ENCODE peak calls at places on chromosomes 6 and 20, in seven cellular contexts. One of them, this sample, is unnamed.

GRCh38 chr6:118894425-118895240 is 681 bp downstream of the ASF1A start:
- DNase-seq in hepatocyte: peak
- DNase-seq in colonic mucosa: peak
- DNase-seq in right atrium auricular region: peak
- DNase-seq in heart right ventricle: peak
- DNase-seq in GM13976: peak
- DNase-seq in neural progenitor cell: peak
- DNase-seq in this sample: peak

GRCh38 chr6:62613920-62614319 is 327.9 kb upstream of the KHDRBS2 start:
- DNase-seq in hepatocyte: no peak
- DNase-seq in colonic mucosa: no peak
- DNase-seq in right atrium auricular region: no peak
- DNase-seq in heart right ventricle: no peak
- DNase-seq in GM13976: no peak
- DNase-seq in neural progenitor cell: no peak
- DNase-seq in this sample: no peak

GRCh38 chr6:45959534-45960195 is 56.0 kb downstream of the CLIC5 start:
- DNase-seq in hepatocyte: peak
- DNase-seq in colonic mucosa: no peak
- DNase-seq in right atrium auricular region: no peak
- DNase-seq in heart right ventricle: no peak
- DNase-seq in GM13976: no peak
- DNase-seq in neural progenitor cell: no peak
- DNase-seq in this sample: no peak

GRCh38 chr20:35729836-35730582 is 12.1 kb downstream of the RBM39 start:
- DNase-seq in hepatocyte: no peak
- DNase-seq in colonic mucosa: no peak
- DNase-seq in right atrium auricular region: no peak
- DNase-seq in heart right ventricle: no peak
- DNase-seq in GM13976: no peak
- DNase-seq in neural progenitor cell: no peak
- DNase-seq in this sample: no peak

GRCh38 chr20:34268851-34269668 is 27.8 kb downstream of the ASIP start:
- DNase-seq in hepatocyte: peak
- DNase-seq in colonic mucosa: peak
- DNase-seq in right atrium auricular region: no peak
- DNase-seq in heart right ventricle: peak
- DNase-seq in GM13976: peak
- DNase-seq in neural progenitor cell: peak
- DNase-seq in this sample: peak

GRCh38 chr20:37897008-37897548 is 5.8 kb upstream of the VSTM2L start:
- DNase-seq in hepatocyte: no peak
- DNase-seq in colonic mucosa: no peak
- DNase-seq in right atrium auricular region: no peak
- DNase-seq in heart right ventricle: peak
- DNase-seq in GM13976: no peak
- DNase-seq in neural progenitor cell: peak
- DNase-seq in this sample: no peak

GRCh38 chr6:132218063-132218696 is 183.1 kb downstream of the MOXD1 start:
- DNase-seq in hepatocyte: peak
- DNase-seq in colonic mucosa: no peak
- DNase-seq in right atrium auricular region: no peak
- DNase-seq in heart right ventricle: no peak
- DNase-seq in GM13976: peak
- DNase-seq in neural progenitor cell: no peak
- DNase-seq in this sample: peak

GRCh38 chr6:99232003-99232402 is 117.5 kb downstream of the FAXC start:
- DNase-seq in hepatocyte: no peak
- DNase-seq in colonic mucosa: no peak
- DNase-seq in right atrium auricular region: no peak
- DNase-seq in heart right ventricle: no peak
- DNase-seq in GM13976: no peak
- DNase-seq in neural progenitor cell: no peak
- DNase-seq in this sample: no peak

GRCh38 chr6:90274481-90275030 is 22.1 kb downstream of the BACH2 start:
- DNase-seq in hepatocyte: no peak
- DNase-seq in colonic mucosa: peak
- DNase-seq in right atrium auricular region: no peak
- DNase-seq in heart right ventricle: no peak
- DNase-seq in GM13976: no peak
- DNase-seq in neural progenitor cell: peak
- DNase-seq in this sample: no peak

GRCh38 chr20:51013577-51014330 is 9.2 kb downstream of the KCNG1 start:
- DNase-seq in hepatocyte: peak
- DNase-seq in colonic mucosa: no peak
- DNase-seq in right atrium auricular region: no peak
- DNase-seq in heart right ventricle: no peak
- DNase-seq in GM13976: no peak
- DNase-seq in neural progenitor cell: no peak
- DNase-seq in this sample: no peak

GRCh38 chr6:116514103-116514502 is 2.7 kb downstream of the CALHM5 start:
- DNase-seq in hepatocyte: no peak
- DNase-seq in colonic mucosa: no peak
- DNase-seq in right atrium auricular region: no peak
- DNase-seq in heart right ventricle: no peak
- DNase-seq in GM13976: no peak
- DNase-seq in neural progenitor cell: no peak
- DNase-seq in this sample: no peak

GRCh38 chr6:39561536-39562266 is 163.5 kb downstream of the KIF6 start:
- DNase-seq in hepatocyte: no peak
- DNase-seq in colonic mucosa: no peak
- DNase-seq in right atrium auricular region: no peak
- DNase-seq in heart right ventricle: no peak
- DNase-seq in GM13976: no peak
- DNase-seq in neural progenitor cell: no peak
- DNase-seq in this sample: no peak

GRCh38 chr6:53790886-53791285 is 3.9 kb upstream of the LRRC1 start:
- DNase-seq in hepatocyte: no peak
- DNase-seq in colonic mucosa: no peak
- DNase-seq in right atrium auricular region: no peak
- DNase-seq in heart right ventricle: no peak
- DNase-seq in GM13976: no peak
- DNase-seq in neural progenitor cell: no peak
- DNase-seq in this sample: no peak

GRCh38 chr6:127933852-127934840 is 33.3 kb upstream of the THEMIS start:
- DNase-seq in hepatocyte: no peak
- DNase-seq in colonic mucosa: no peak
- DNase-seq in right atrium auricular region: no peak
- DNase-seq in heart right ventricle: no peak
- DNase-seq in GM13976: no peak
- DNase-seq in neural progenitor cell: no peak
- DNase-seq in this sample: no peak

DNA sequence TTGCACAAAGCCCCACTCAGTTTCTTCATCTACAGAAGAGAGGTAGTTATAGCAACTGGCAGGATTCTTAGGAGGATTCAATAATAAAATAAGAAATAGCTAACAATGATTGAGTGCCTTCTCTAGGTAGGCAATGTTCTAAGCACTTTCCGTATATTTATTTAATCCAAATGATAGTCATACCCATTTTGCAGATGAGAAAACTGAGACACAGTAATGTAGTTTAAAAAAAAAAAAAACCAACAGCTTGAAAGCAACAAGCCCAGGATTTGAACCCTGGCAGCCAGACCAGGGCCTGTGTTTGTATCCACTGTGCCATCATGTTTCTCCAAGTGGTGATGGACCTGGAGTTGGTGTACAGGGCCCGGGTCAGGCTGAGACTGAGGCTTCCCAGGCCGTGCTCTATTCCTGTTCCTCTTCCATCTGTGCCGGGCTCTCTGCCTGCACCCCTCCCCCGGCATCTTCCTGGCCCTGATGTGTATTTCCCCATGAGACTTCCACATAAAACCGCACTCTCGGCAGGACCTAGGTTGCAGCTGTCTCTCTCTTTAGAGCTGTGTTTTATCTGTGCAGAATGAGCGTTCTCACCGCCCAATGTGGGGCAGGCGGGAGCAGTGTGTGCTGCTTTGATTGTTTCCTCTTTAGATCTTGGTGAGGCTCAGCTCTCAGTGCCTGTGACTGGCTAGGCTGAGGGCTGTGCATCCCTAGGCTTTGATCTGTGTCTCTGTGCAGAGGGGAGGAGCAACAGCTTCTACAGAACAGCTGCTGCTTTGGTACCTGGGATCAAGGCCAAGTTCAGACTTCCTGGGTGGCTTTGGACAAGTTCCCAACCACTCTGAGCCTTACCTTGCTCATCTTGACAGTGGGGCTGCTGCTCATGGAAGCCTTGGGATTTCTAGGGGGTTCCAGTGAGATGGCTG is 49.5 kb downstream of the TOX2 start:
- DNase-seq in hepatocyte: no peak
- DNase-seq in colonic mucosa: no peak
- DNase-seq in right atrium auricular region: peak
- DNase-seq in heart right ventricle: peak
- DNase-seq in GM13976: no peak
- DNase-seq in neural progenitor cell: no peak
- DNase-seq in this sample: no peak
- TF ChIP-seq CTCF in hepatocyte: no peak
- TF ChIP-seq CTCF in colonic mucosa: no peak
- TF ChIP-seq CTCF in right atrium auricular region: no peak
- TF ChIP-seq CTCF in heart right ventricle: no peak
- TF ChIP-seq CTCF in GM13976: no peak
- TF ChIP-seq CTCF in neural progenitor cell: no peak
- TF ChIP-seq CTCF in this sample: no peak

GRCh38 chr20:32078322-32078721 is 26.3 kb downstream of the HCK start:
- DNase-seq in hepatocyte: no peak
- DNase-seq in colonic mucosa: no peak
- DNase-seq in right atrium auricular region: no peak
- DNase-seq in heart right ventricle: no peak
- DNase-seq in GM13976: no peak
- DNase-seq in neural progenitor cell: no peak
- DNase-seq in this sample: no peak

GRCh38 chr20:32077192-32077591 is 25.1 kb downstream of the HCK start:
- DNase-seq in hepatocyte: no peak
- DNase-seq in colonic mucosa: no peak
- DNase-seq in right atrium auricular region: no peak
- DNase-seq in heart right ventricle: no peak
- DNase-seq in GM13976: no peak
- DNase-seq in neural progenitor cell: no peak
- DNase-seq in this sample: no peak

GRCh38 chr20:32080783-32081182 is 28.7 kb upstream of the TM9SF4 start:
- DNase-seq in hepatocyte: no peak
- DNase-seq in colonic mucosa: no peak
- DNase-seq in right atrium auricular region: no peak
- DNase-seq in heart right ventricle: no peak
- DNase-seq in GM13976: no peak
- DNase-seq in neural progenitor cell: no peak
- DNase-seq in this sample: no peak

GRCh38 chr20:32078777-32079176 is 26.7 kb downstream of the HCK start:
- DNase-seq in hepatocyte: no peak
- DNase-seq in colonic mucosa: no peak
- DNase-seq in right atrium auricular region: no peak
- DNase-seq in heart right ventricle: no peak
- DNase-seq in GM13976: no peak
- DNase-seq in neural progenitor cell: no peak
- DNase-seq in this sample: no peak

DNA sequence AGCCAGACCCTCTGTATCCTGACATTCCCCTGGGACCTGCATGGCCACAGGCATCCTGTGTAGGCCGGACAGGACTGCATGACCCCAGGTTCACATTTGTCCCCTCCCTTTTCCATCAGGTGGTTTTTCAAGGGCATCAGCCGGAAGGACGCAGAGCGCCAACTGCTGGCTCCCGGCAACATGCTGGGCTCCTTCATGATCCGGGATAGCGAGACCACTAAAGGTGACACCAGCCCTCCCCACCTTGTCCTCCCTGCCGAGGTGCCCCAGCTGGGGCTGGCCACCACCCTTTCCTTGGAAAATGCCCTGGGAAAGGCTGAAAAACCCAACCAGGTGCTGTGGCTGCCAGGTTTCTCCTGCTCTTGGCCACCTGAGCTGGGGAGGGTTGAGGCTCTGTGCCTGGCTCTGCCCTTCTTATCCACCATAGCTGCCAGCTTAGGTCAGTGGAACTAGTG is 27.6 kb downstream of the HCK start:
- DNase-seq in hepatocyte: no peak
- DNase-seq in colonic mucosa: no peak
- DNase-seq in right atrium auricular region: no peak
- DNase-seq in heart right ventricle: no peak
- DNase-seq in GM13976: no peak
- DNase-seq in neural progenitor cell: no peak
- DNase-seq in this sample: no peak
- TF ChIP-seq CTCF in hepatocyte: no peak
- TF ChIP-seq CTCF in colonic mucosa: no peak
- TF ChIP-seq CTCF in right atrium auricular region: no peak
- TF ChIP-seq CTCF in heart right ventricle: no peak
- TF ChIP-seq CTCF in GM13976: no peak
- TF ChIP-seq CTCF in neural progenitor cell: no peak
- TF ChIP-seq CTCF in this sample: no peak

DNA sequence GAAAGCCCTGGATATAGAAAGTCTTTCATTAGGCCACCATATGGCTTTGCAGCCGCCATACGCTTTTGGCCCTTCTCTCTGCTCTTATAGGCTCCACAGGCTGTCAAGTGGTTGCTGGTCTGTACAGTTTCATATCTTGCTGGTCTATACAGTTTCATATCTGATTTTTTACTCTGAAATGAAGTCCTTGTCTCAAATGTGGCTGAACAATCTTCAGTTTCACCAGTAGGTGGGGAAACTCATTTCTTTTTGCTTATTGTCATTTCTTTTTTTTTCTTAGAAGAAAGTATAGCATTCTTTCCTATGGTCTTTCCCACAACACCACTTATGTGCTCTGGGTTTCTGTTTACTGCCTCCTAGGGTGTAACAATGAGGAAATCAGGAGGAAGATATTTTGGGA is 771.4 kb upstream of the MMS22L start:
- DNase-seq in hepatocyte: peak
- DNase-seq in colonic mucosa: no peak
- DNase-seq in right atrium auricular region: no peak
- DNase-seq in heart right ventricle: no peak
- DNase-seq in GM13976: no peak
- DNase-seq in neural progenitor cell: no peak
- DNase-seq in this sample: no peak
- TF ChIP-seq CTCF in hepatocyte: peak
- TF ChIP-seq CTCF in colonic mucosa: no peak
- TF ChIP-seq CTCF in right atrium auricular region: no peak
- TF ChIP-seq CTCF in heart right ventricle: no peak
- TF ChIP-seq CTCF in GM13976: no peak
- TF ChIP-seq CTCF in neural progenitor cell: peak
- TF ChIP-seq CTCF in this sample: no peak

DNA sequence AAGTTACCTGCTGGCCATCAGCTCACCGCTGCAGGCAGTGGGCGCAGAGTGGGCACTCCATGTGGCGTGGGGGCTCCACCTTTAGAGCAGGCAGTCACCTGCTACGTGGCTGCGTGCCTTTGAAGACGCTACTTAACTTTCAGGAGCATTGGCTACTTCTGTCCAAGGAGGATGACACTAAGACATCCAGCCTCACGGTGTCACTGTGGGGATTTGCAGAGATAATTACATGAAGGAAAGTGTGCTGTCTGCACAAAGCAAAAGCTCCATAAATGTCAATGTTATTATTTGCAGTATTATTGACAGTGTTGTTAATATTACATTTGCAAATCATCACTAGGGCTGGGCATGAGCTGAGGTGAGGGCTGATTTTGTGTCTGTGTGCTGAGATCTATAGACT is 166.0 kb upstream of the SYNDIG1 start:
- DNase-seq in hepatocyte: peak
- DNase-seq in colonic mucosa: no peak
- DNase-seq in right atrium auricular region: no peak
- DNase-seq in heart right ventricle: no peak
- DNase-seq in GM13976: no peak
- DNase-seq in neural progenitor cell: peak
- DNase-seq in this sample: no peak
- TF ChIP-seq CTCF in hepatocyte: peak
- TF ChIP-seq CTCF in colonic mucosa: no peak
- TF ChIP-seq CTCF in right atrium auricular region: no peak
- TF ChIP-seq CTCF in heart right ventricle: peak
- TF ChIP-seq CTCF in GM13976: no peak
- TF ChIP-seq CTCF in neural progenitor cell: peak
- TF ChIP-seq CTCF in this sample: no peak

This sample was measured in GM20000.